ENCODE peak calls at places on chromosomes 1 and 21, in six cellular contexts. J, O, N, A, Z and L are unnamed samples.

GRCh38 chr1:75166821-75167220 is 32.6 kb downstream of the LHX8 start:
- DNase-seq in O (no peak), N (no peak), A (no peak), J (no peak), Z (no peak), L (no peak)

GRCh38 chr1:214352838-214353237 is 71.9 kb downstream of the SMYD2 start:
- DNase-seq in J (no peak), N (no peak), A (no peak), O (no peak), Z (no peak), L (no peak)

GRCh38 chr1:62912028-62912638 is 128.2 kb downstream of the ATG4C start:
- DNase-seq in O (no peak), Z (peak), J (no peak), N (no peak), A (peak), L (no peak)

GRCh38 chr1:89356658-89357400 is 7.0 kb upstream of the GBP6 start:
- DNase-seq in N (no peak), O (no peak), Z (no peak), J (no peak), A (no peak), L (no peak)

GRCh38 chr21:31908106-31909031 is 35.5 kb downstream of the HUNK start:
- DNase-seq in J (no peak), A (no peak), O (no peak), N (no peak), Z (no peak), L (no peak)

GRCh38 chr1:222404710-222405109 is 143.2 kb downstream of the HHIPL2 start:
- DNase-seq in N (no peak), O (no peak), Z (no peak), J (no peak), A (no peak), L (peak)

GRCh38 chr21:33169360-33169759 is 60.4 kb upstream of the IFNAR2 start:
- DNase-seq in Z (no peak), A (no peak), N (no peak), J (no peak), O (no peak), L (no peak)

GRCh38 chr21:25708467-25709065 is 26.1 kb downstream of the ATP5PF start:
- DNase-seq in Z (peak), J (no peak), O (no peak), N (peak), A (peak), L (peak)

GRCh38 chr1:66050123-66050522 is 257.4 kb downstream of the PDE4B start:
- DNase-seq in Z (no peak), A (peak), N (no peak), O (no peak), J (no peak), L (no peak)